ENCODE peak calls at places on chromosomes 7 and 10, in six cellular contexts. Y is left ventricle myocardium inferior, K is endothelial cell of umbilical vein, H is brain microvascular endothelial cell, S is sigmoid colon, F is testis. Q is an unnamed sample.

GRCh38 chr10:14975672-14976273 is 16.6 kb downstream of the MEIG1 start:
- DNase-seq in Y (no peak), K (no peak), H (no peak), S (no peak), F (no peak), Q (peak; percentile 50)

GRCh38 chr7:110762514-110762913 is 328.4 kb upstream of the LRRN3 start:
- DNase-seq in Y (no peak), K (peak; percentile 73), H (peak; percentile 27), S (no peak), F (no peak), Q (no peak)

GRCh38 chr7:111210996-111211395 is 120.1 kb downstream of the LRRN3 start:
- DNase-seq in Y (no peak), K (peak; percentile 70), H (peak; percentile 63), S (no peak), F (no peak), Q (no peak)

GRCh38 chr7:131501422-131501821 is 55.0 kb downstream of the PODXL start:
- DNase-seq in Y (no peak), K (no peak), H (peak; percentile 70), S (no peak), F (no peak), Q (no peak)

GRCh38 chr10:92208736-92209135 is 82.1 kb downstream of the CPEB3 start:
- DNase-seq in Y (no peak), K (peak; percentile 15), H (peak; percentile 11), S (no peak), F (no peak), Q (no peak)

GRCh38 chr10:14873090-14873760 is 5.4 kb upstream of the SUV39H2 start:
- DNase-seq in Y (no peak), K (peak; percentile 26), H (peak; percentile 48), S (no peak), F (no peak), Q (no peak)

GRCh38 chr7:138798836-138799235 is 840 bp upstream of the ATP6V0A4 start:
- DNase-seq in Y (no peak), K (no peak), H (no peak), S (no peak), F (no peak), Q (no peak)

GRCh38 chr10:114638874-114639625 is 19.0 kb downstream of the ABLIM1 start:
- DNase-seq in Y (no peak), K (peak; percentile 85), H (peak; percentile 92), S (no peak), F (no peak), Q (no peak)

GRCh38 chr7:47088329-47089067 is 493.4 kb downstream of the TNS3 start:
- DNase-seq in Y (peak; percentile 49), K (peak; percentile 65), H (peak; percentile 63), S (peak; percentile 77), F (peak; percentile 74), Q (peak; percentile 76)

GRCh38 chr7:98826811-98827231 is 43.0 kb downstream of the TMEM130 start:
- DNase-seq in Y (peak; percentile 91), K (no peak), H (no peak), S (peak; percentile 74), F (peak; percentile 32), Q (no peak)

GRCh38 chr7:148419856-148420508 is 170.6 kb upstream of the C7orf33 start:
- DNase-seq in Y (no peak), K (no peak), H (no peak), S (no peak), F (no peak), Q (no peak)

GRCh38 chr7:1977059-1977875 is 255.5 kb downstream of the MAD1L1 start:
- DNase-seq in Y (no peak), K (no peak), H (no peak), S (no peak), F (no peak), Q (no peak)

GRCh38 chr10:74612195-74612594 is 214.2 kb upstream of the KAT6B start:
- DNase-seq in Y (no peak), K (no peak), H (peak; percentile 66), S (no peak), F (no peak), Q (no peak)

GRCh38 chr7:130441408-130441854 is 615 bp upstream of the CEP41 start:
- DNase-seq in Y (no peak), K (peak; percentile 76), H (no peak), S (no peak), F (peak; percentile 38), Q (peak; percentile 31)

GRCh38 chr7:130444230-130444629 is 3.4 kb upstream of the CEP41 start:
- DNase-seq in Y (no peak), K (no peak), H (no peak), S (no peak), F (no peak), Q (no peak)

GRCh38 chr7:130440527-130441365 is at the start of gene CEP41:
- DNase-seq in Y (peak; percentile 98), K (peak; percentile 99), H (peak; percentile 96), S (peak; percentile 98), F (peak; percentile 99), Q (peak; percentile 98)

GRCh38 chr7:130445008-130445407 is 4.2 kb upstream of the CEP41 start:
- DNase-seq in Y (no peak), K (no peak), H (no peak), S (no peak), F (no peak), Q (no peak)

GRCh38 chr7:130446285-130446684 is 5.5 kb upstream of the CEP41 start:
- DNase-seq in Y (no peak), K (no peak), H (no peak), S (no peak), F (no peak), Q (no peak)
- TF ChIP-seq CTCF in Y (no peak), K (no peak), H (no peak), S (no peak), F (no peak), Q (no peak)

GRCh38 chr10:72689660-72690059 is 2.3 kb upstream of the MCU start:
- DNase-seq in Y (no peak), K (no peak), H (no peak), S (no peak), F (no peak), Q (no peak)

GRCh38 chr10:72692897-72693598 is 1.1 kb downstream of the MCU start:
- DNase-seq in Y (no peak), K (peak; percentile 77), H (no peak), S (no peak), F (peak; percentile 19), Q (peak; percentile 14)

GRCh38 chr10:72692057-72692891 is at the start of gene MCU:
- DNase-seq in Y (peak; percentile 95), K (peak; percentile 96), H (no peak), S (peak; percentile 97), F (peak; percentile 98), Q (peak; percentile 96)

GRCh38 chr10:72690071-72690755 is 1.7 kb upstream of the MCU start:
- DNase-seq in Y (no peak), K (no peak), H (no peak), S (no peak), F (no peak), Q (no peak)

GRCh38 chr10:72691470-72692056 is 380 bp upstream of the MCU start:
- DNase-seq in Y (no peak), K (no peak), H (peak; percentile 92), S (no peak), F (no peak), Q (no peak)
- H3K27ac ChIP-seq in Y (peak overlapping the region; percentile 97), K (no peak overlapping the region), H (no peak overlapping the region), S (peak overlapping the region; percentile 85), F (no peak overlapping the region), Q (peak overlapping the region; percentile 69)

DNA sequence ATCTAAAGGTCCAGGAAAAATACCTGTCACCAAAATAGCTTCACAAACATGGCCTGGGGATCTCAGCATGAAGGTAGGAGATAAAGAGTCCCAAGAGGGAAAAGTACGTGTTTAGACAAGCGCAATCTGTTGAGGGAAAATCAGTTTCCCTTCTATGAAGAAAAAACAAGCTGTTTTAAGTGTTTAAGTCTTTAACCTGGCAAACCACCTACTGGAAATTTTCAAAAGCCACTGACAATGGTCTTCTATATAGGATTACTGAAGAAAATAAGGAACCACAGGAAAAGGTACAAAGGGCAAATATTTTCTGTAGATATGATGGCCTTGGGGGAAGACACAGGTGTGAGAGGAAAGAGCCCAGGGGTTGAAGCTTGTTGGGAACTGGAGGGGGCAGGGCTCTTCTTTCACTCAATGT is 21.2 kb downstream of the ALDH18A1 start:
- DNase-seq in Y (no peak), K (no peak), H (no peak), S (no peak), F (no peak), Q (no peak)
- H3K27me3 ChIP-seq in Y (no peaks in the 10 kb centered on the region), K (no peaks in the 10 kb centered on the region), H (no peaks in the 10 kb centered on the region), S (no peaks in the 10 kb centered on the region), F (no peaks in the 10 kb centered on the region), Q (no peaks in the 10 kb centered on the region)

DNA sequence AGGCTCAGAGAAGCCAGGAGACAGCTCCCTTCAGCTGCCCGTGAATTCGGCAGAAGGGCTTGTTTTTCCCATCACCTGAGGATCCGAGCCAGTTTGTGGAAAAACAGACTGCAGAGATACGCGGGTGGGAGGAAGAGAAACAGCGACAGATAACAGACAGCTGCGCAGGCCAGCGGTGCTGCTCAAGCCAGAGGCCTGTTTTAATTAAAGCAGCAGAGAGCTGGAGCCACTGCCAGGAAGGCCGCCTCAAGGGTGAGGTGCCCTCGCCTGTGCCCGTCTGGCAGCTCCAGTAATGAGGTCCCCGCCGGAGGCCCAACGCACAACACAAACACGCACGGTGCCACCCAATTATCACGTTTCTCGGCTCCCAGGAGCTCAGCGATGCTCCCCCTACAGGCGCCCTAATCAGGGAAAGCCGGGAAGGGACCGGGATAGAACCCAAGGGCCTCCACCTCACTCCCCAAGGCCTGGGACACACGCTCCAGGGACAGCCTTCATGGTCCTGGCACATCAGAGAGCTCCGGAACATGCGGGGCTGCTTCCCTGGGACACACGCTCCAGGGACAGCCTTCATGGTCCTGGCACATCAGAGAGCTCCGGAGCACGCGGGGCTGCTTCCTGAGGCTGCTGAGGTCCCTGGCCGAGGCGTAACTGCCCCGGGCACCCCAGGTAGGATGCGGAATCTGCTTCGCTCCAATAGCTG is 60.6 kb upstream of the DNAAF5 start:
- DNase-seq in Y (peak; percentile 54), K (no peak), H (no peak), S (peak; percentile 86), F (peak; percentile 54), Q (no peak)
- TF ChIP-seq CTCF in Y (peak; percentile 51), K (no peak), H (peak; percentile 53), S (no peak), F (peak; percentile 12), Q (no peak)

DNA sequence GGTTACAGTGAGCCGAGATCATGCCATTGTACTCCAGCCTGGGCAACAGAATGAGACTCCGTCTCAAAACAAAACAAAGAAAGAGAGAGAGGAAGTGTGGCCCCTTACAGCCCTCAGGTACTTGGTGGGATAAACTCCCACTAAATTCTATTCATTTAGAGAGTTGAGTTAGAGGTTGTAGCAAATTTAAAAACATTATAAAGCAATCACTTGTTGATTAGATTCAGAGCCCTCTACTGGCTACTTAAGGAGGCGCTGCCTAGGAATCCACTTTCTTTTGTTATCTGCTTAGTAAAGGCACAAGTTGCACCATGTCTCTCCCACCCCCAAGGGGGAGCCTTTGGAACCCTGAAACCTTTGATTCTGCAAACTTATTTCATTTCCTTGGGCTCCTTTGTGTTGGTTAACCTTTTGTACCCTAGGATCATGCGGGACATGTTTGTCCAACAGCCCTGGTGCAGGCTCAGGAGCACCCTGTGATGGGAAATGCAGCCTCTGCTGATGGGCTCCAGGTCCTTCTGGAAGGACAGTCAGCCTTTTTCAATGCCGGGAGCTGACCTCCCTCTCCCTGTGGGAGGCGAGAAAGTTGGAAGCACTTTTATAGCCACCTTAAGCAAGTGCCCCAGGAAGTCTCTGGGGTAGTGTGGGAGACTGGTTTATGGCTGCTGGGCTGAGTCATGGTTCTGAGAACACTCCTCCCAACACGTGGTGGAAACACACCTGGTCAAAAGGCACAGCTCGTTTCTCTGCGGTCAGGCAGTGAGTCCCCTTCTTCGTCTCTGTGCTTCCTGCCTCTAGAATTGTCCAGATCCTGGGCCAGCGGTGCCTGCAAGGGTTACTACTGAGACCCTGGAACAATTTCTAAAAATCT is 2.3 kb downstream of the HKDC1 start:
- DNase-seq in Y (no peak), K (peak; percentile 73), H (peak; percentile 59), S (no peak), F (peak; percentile 58), Q (peak; percentile 81)
- H3K27ac ChIP-seq in Y (no peak overlapping the region), K (peak overlapping the region; percentile 3), H (no peak overlapping the region), S (no peak overlapping the region), F (peak overlapping the region; percentile 44), Q (peak overlapping the region; percentile 33)

Q was measured in A673.